ENCODE peak calls at places on chromosomes 5 and 9, in eight cellular contexts. X is fibroblast of mammary gland, V is foreskin fibroblast, S is choroid plexus epithelial cell, R is type B pancreatic cell, G is A549, Y is GM12865, Z is BE2C. Q is an unnamed sample.

GRCh38 chr5:74639538-74640449 is 734 bp downstream of the ENC1 start:
- DNase-seq in Z (peak), S (peak), X (peak), R (peak), G (peak), V (peak), Y (peak), Q (peak)

GRCh38 chr9:8251566-8251965 is 452.0 kb upstream of the DMAC1 start:
- DNase-seq in S (no peak), Y (no peak), R (no peak), V (no peak), X (no peak), Z (no peak), G (no peak), Q (no peak)

GRCh38 chr5:1264211-1264610 is 30.7 kb downstream of the TERT start:
- DNase-seq in Y (no peak), Z (no peak), R (no peak), G (no peak), X (no peak), S (no peak), V (no peak), Q (no peak)

GRCh38 chr5:108730617-108731340 is 16.9 kb upstream of the FER start:
- DNase-seq in V (peak), Z (no peak), R (no peak), G (no peak), S (no peak), X (peak), Y (peak), Q (no peak)

GRCh38 chr9:15182003-15182695 is 124.9 kb downstream of the TTC39B start:
- DNase-seq in V (no peak), R (no peak), Z (no peak), Y (no peak), G (no peak), X (no peak), S (no peak), Q (no peak)

GRCh38 chr5:40981420-40981819 is 72.1 kb downstream of the C7 start:
- DNase-seq in Y (no peak), R (no peak), V (peak), G (no peak), Z (no peak), X (no peak), S (no peak), Q (no peak)

GRCh38 chr5:156481741-156482140 is 154.8 kb downstream of the SGCD start:
- DNase-seq in V (no peak), Y (no peak), Z (no peak), G (peak), R (no peak), S (no peak), X (peak), Q (no peak)

GRCh38 chr5:150619359-150620230 is 20.9 kb upstream of the SYNPO start:
- DNase-seq in S (no peak), G (no peak), X (peak), Z (no peak), R (no peak), V (peak), Y (no peak), Q (no peak)

GRCh38 chr5:14267166-14267838 is 124.2 kb downstream of the TRIO start:
- DNase-seq in S (peak), Z (no peak), R (no peak), V (no peak), G (peak), Y (no peak), X (no peak), Q (no peak)

GRCh38 chr9:105415344-105415980 is 32.4 kb upstream of the FSD1L start:
- DNase-seq in X (peak), Y (peak), V (peak), G (peak), Z (peak), R (no peak), S (peak), Q (peak)

GRCh38 chr5:59540366-59540765 is 353.2 kb downstream of the PDE4D start:
- DNase-seq in S (no peak), Y (no peak), R (no peak), Z (no peak), X (no peak), V (no peak), G (no peak), Q (no peak)

GRCh38 chr5:139726248-139726647 is 69.4 kb upstream of the PSD2 start:
- DNase-seq in G (no peak), Z (no peak), R (no peak), V (no peak), Y (no peak), S (no peak), X (no peak), Q (no peak)

GRCh38 chr5:177447066-177447610 is 524 bp downstream of the PRR7 start:
- DNase-seq in G (peak), S (peak), X (peak), Y (peak), R (no peak), V (peak), Z (peak), Q (peak)

GRCh38 chr5:140548791-140549190 is 1.3 kb downstream of the EIF4EBP3 start:
- DNase-seq in X (no peak), Z (no peak), G (no peak), V (no peak), Y (no peak), R (no peak), S (no peak), Q (no peak)

GRCh38 chr9:86720893-86721698 is 226.2 kb downstream of the GAS1 start:
- DNase-seq in G (no peak), Y (no peak), X (peak), S (no peak), V (no peak), Z (no peak), R (no peak), Q (peak)

GRCh38 chr9:129561594-129562281 is 59.2 kb downstream of the C9orf50 start:
- DNase-seq in S (peak), V (peak), X (no peak), G (no peak), Z (peak), R (no peak), Y (no peak), Q (no peak)

GRCh38 chr5:7927466-7928375 is 58.8 kb downstream of the MTRR start:
- DNase-seq in S (peak), G (peak), V (peak), X (peak), Y (peak), R (no peak), Z (peak), Q (peak)

GRCh38 chr5:137320056-137321045 is 178.8 kb downstream of the SPOCK1 start:
- DNase-seq in S (peak), G (peak), R (no peak), X (peak), V (peak), Y (peak), Z (peak), Q (peak)

GRCh38 chr5:923473-923873 is 30.8 kb downstream of the TRIP13 start:
- DNase-seq in Z (peak), S (peak), R (peak), X (peak), G (peak), Y (peak), V (peak), Q (peak)

GRCh38 chr5:13878357-13878756 is 66.1 kb downstream of the DNAH5 start:
- DNase-seq in Y (no peak), S (no peak), G (no peak), V (no peak), R (no peak), Z (no peak), X (no peak), Q (no peak)

GRCh38 chr9:89786650-89787049 is 181.8 kb downstream of the GADD45G start:
- DNase-seq in S (peak), Y (no peak), G (no peak), V (no peak), Z (no peak), R (no peak), X (no peak), Q (peak)

GRCh38 chr5:125059255-125060050 is 313.0 kb upstream of the ZNF608 start:
- DNase-seq in G (no peak), S (peak), V (peak), X (no peak), Y (no peak), R (no peak), Z (no peak), Q (no peak)

GRCh38 chr9:110293246-110293645 is 36.9 kb upstream of the TXN start:
- DNase-seq in R (no peak), V (no peak), G (no peak), Y (no peak), X (no peak), S (no peak), Z (no peak), Q (peak)

GRCh38 chr9:112119225-112120045 is 55.7 kb downstream of the SUSD1 start:
- DNase-seq in X (peak), R (no peak), S (peak), V (no peak), Z (no peak), Y (no peak), G (peak), Q (no peak)

GRCh38 chr5:167998148-167998767 is 293.2 kb upstream of the WWC1 start:
- DNase-seq in G (no peak), Y (no peak), X (peak), V (no peak), S (no peak), Z (no peak), R (no peak), Q (no peak)

GRCh38 chr5:88380332-88380731 is 111.7 kb upstream of the TMEM161B start:
- DNase-seq in G (no peak), S (no peak), Y (no peak), X (no peak), Z (no peak), R (no peak), V (no peak), Q (no peak)

GRCh38 chr5:138351056-138351455 is 1.4 kb upstream of the KDM3B start:
- DNase-seq in R (no peak), X (peak), V (peak), G (no peak), Z (no peak), Y (no peak), S (peak), Q (peak)

GRCh38 chr5:148957591-148958202 is 105.2 kb downstream of the SH3TC2 start:
- DNase-seq in V (peak), Y (peak), G (peak), Z (peak), X (peak), R (no peak), S (peak), Q (peak)

GRCh38 chr5:1551913-1552312 is 28.2 kb upstream of the LPCAT1 start:
- DNase-seq in Y (no peak), V (no peak), R (no peak), X (no peak), Z (no peak), S (no peak), G (no peak), Q (no peak)

DNA sequence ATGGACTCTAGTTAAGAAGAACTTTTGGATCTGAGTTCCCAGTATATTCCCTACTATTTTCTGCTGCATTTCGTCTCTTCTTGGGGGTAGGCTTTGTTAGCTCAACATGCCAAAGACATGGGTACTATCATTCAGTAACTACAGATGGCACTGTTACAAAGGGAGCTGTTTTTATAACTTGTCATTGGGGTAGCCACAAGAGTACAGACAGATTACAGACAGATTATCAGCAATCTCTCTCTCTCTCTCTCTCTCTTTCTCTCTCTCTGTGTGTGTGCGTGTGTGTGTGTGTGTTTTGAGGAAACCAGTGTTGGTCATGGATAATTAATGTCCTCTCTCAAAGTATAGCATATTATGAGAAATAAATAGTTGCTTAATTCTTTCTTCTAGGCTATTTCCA is 116.1 kb downstream of the WDR70 start:
- DNase-seq in S (peak), X (peak), Y (no peak), R (no peak), G (peak), V (peak), Z (no peak), Q (peak)
- TF ChIP-seq CTCF in S (peak), X (peak), Y (no peak), R (no peak), G (peak), V (no peak), Z (peak), Q (no peak)

GRCh38 chr5:146451411-146451810 is 4.3 kb downstream of the TCERG1 start:
- DNase-seq in Y (no peak), G (no peak), X (no peak), S (no peak), Z (no peak), R (no peak), V (no peak), Q (no peak)
- TF ChIP-seq CTCF in Y (peak), G (peak), X (no peak), S (peak), Z (peak), R (peak), V (no peak), Q (peak)

GRCh38 chr5:38961691-38962090 is 112.5 kb downstream of the RICTOR start:
- DNase-seq in R (no peak), X (no peak), S (no peak), G (no peak), Z (no peak), Y (no peak), V (no peak), Q (no peak)
- TF ChIP-seq CTCF in R (no peak), X (no peak), S (no peak), G (no peak), Z (no peak), Y (no peak), V (no peak), Q (no peak)

GRCh38 chr9:2116073-2116472 is 100.9 kb downstream of the SMARCA2 start:
- DNase-seq in Z (peak), R (no peak), X (peak), Y (peak), G (peak), V (peak), S (peak), Q (peak)
- TF ChIP-seq CTCF in Z (peak), R (peak), X (peak), Y (peak), G (peak), V (peak), S (peak), Q (peak)

GRCh38 chr5:160342413-160342941 is 27.9 kb downstream of the C1QTNF2 start:
- DNase-seq in Z (no peak), V (peak), S (peak), X (peak), G (no peak), Y (no peak), R (no peak), Q (peak)

GRCh38 chr5:160348080-160348479 is 22.3 kb downstream of the C1QTNF2 start:
- DNase-seq in Z (no peak), G (no peak), R (no peak), V (no peak), S (no peak), X (no peak), Y (no peak), Q (no peak)

GRCh38 chr5:160349249-160349965 is 21.0 kb downstream of the C1QTNF2 start:
- DNase-seq in G (no peak), X (no peak), Y (no peak), R (no peak), S (no peak), V (no peak), Z (no peak), Q (no peak)

GRCh38 chr5:160352308-160352707 is 18.1 kb downstream of the C1QTNF2 start:
- DNase-seq in G (no peak), Y (no peak), V (no peak), R (no peak), Z (no peak), X (no peak), S (no peak), Q (no peak)

GRCh38 chr5:160347453-160347852 is 23.0 kb downstream of the C1QTNF2 start:
- DNase-seq in S (no peak), G (no peak), Z (no peak), Y (no peak), V (no peak), X (no peak), R (no peak), Q (no peak)
- TF ChIP-seq CTCF in S (no peak), G (no peak), Z (no peak), Y (no peak), V (no peak), X (no peak), R (no peak), Q (no peak)

GRCh38 chr5:115501457-115501856 is 43.1 kb downstream of the FEM1C start:
- DNase-seq in V (no peak), X (no peak), G (no peak), Y (no peak), R (no peak), Z (no peak), S (no peak), Q (no peak)

GRCh38 chr5:115494570-115495289 is 49.8 kb downstream of the FEM1C start:
- DNase-seq in G (no peak), S (peak), X (peak), Y (peak), V (no peak), R (no peak), Z (peak), Q (no peak)

GRCh38 chr5:115500225-115500624 is 44.4 kb downstream of the FEM1C start:
- DNase-seq in G (no peak), Y (no peak), V (no peak), R (no peak), Z (no peak), S (no peak), X (no peak), Q (no peak)

GRCh38 chr5:115497200-115497599 is 47.4 kb downstream of the FEM1C start:
- DNase-seq in S (no peak), X (no peak), Y (no peak), V (no peak), R (no peak), Z (peak), G (no peak), Q (no peak)
- TF ChIP-seq CTCF in S (no peak), X (no peak), Y (no peak), V (no peak), R (no peak), Z (no peak), G (no peak), Q (no peak)